ENCODE peak calls at places on chromosome 4, in five cellular contexts. Q, L, P, H and W are unnamed samples.

GRCh38 chr4:54229631-54230478 is 762 bp downstream of the PDGFRA start:
- DNase-seq in Q (peak), L (no peak), P (peak), H (no peak), W (no peak)

GRCh38 chr4:106615961-106616360 is 247.4 kb upstream of the GIMD1 start:
- DNase-seq in Q (peak), L (no peak), P (no peak), H (no peak), W (no peak)

GRCh38 chr4:7960790-7961655 is 21.4 kb upstream of the AFAP1 start:
- DNase-seq in Q (peak), L (peak), P (no peak), H (peak), W (peak)

GRCh38 chr4:104795264-104795934 is 300.7 kb upstream of the CXXC4 start:
- DNase-seq in Q (no peak), L (peak), P (no peak), H (no peak), W (no peak)

GRCh38 chr4:5220028-5220427 is 168.7 kb downstream of the STK32B start:
- DNase-seq in Q (peak), L (peak), P (peak), H (peak), W (no peak)

GRCh38 chr4:105196523-105197145 is 50.0 kb downstream of the TET2 start:
- DNase-seq in Q (peak), L (peak), P (peak), H (no peak), W (no peak)

GRCh38 chr4:120266602-120267001 is 200.0 kb upstream of the MAD2L1 start:
- DNase-seq in Q (no peak), L (no peak), P (no peak), H (no peak), W (no peak)

GRCh38 chr4:166144607-166145006 is 271.6 kb downstream of the TLL1 start:
- DNase-seq in Q (no peak), L (no peak), P (no peak), H (no peak), W (no peak)

GRCh38 chr4:128228021-128228571 is 59.5 kb downstream of the PGRMC2 start:
- DNase-seq in Q (no peak), L (no peak), P (no peak), H (peak), W (peak)

GRCh38 chr4:3341760-3342159 is 48.9 kb downstream of the RGS12 start:
- DNase-seq in Q (no peak), L (no peak), P (no peak), H (no peak), W (no peak)

GRCh38 chr4:121358473-121358872 is 22.3 kb downstream of the QRFPR start:
- DNase-seq in Q (peak), L (no peak), P (no peak), H (no peak), W (no peak)

GRCh38 chr4:148795156-148795864 is 353.1 kb upstream of the NR3C2 start:
- DNase-seq in Q (peak), L (no peak), P (peak), H (peak), W (no peak)

GRCh38 chr4:184958127-184958806 is 60.0 kb upstream of the HELT start:
- DNase-seq in Q (no peak), L (no peak), P (no peak), H (no peak), W (no peak)

GRCh38 chr4:158850800-158851644 is 82.2 kb downstream of the FNIP2 start:
- DNase-seq in Q (peak), L (peak), P (no peak), H (no peak), W (peak)

GRCh38 chr4:163591614-163592020 is 97.1 kb downstream of the TMA16 start:
- DNase-seq in Q (no peak), L (no peak), P (no peak), H (no peak), W (no peak)

GRCh38 chr4:174217273-174218126 is 66.0 kb downstream of the FBXO8 start:
- DNase-seq in Q (peak), L (peak), P (peak), H (peak), W (no peak)

GRCh38 chr4:189092596-189092995 is 848.1 kb upstream of the FRG1 start:
- DNase-seq in Q (peak), L (peak), P (peak), H (no peak), W (no peak)

GRCh38 chr4:104283303-104283702 is 211.4 kb downstream of the CXXC4 start:
- DNase-seq in Q (no peak), L (no peak), P (no peak), H (no peak), W (no peak)

GRCh38 chr4:176107695-176108094 is 42.1 kb downstream of the WDR17 start:
- DNase-seq in Q (no peak), L (no peak), P (no peak), H (no peak), W (no peak)

GRCh38 chr4:166600264-166600663 is 634.0 kb downstream of the SPOCK3 start:
- DNase-seq in Q (no peak), L (no peak), P (no peak), H (no peak), W (no peak)

GRCh38 chr4:124918559-124919122 is 206.1 kb upstream of the ANKRD50 start:
- DNase-seq in Q (no peak), L (no peak), P (no peak), H (no peak), W (no peak)

GRCh38 chr4:100525689-100526088 is 7.9 kb upstream of the EMCN start:
- DNase-seq in Q (no peak), L (no peak), P (no peak), H (no peak), W (no peak)

GRCh38 chr4:176475091-176475490 is 155.3 kb downstream of the SPCS3 start:
- DNase-seq in Q (no peak), L (no peak), P (no peak), H (no peak), W (no peak)

GRCh38 chr4:78558421-78558820 is 6.9 kb downstream of the ANXA3 start:
- DNase-seq in Q (no peak), L (no peak), P (no peak), H (no peak), W (no peak)

GRCh38 chr4:80179637-80180161 is 17.6 kb upstream of the PRDM8 start:
- DNase-seq in Q (no peak), L (no peak), P (peak), H (no peak), W (no peak)

GRCh38 chr4:80183196-80184052 is 13.9 kb upstream of the PRDM8 start:
- DNase-seq in Q (no peak), L (no peak), P (peak), H (no peak), W (no peak)

GRCh38 chr4:80184053-80184790 is 13.1 kb upstream of the PRDM8 start:
- DNase-seq in Q (peak), L (peak), P (peak), H (peak), W (peak)

GRCh38 chr4:80180743-80181142 is 16.6 kb upstream of the PRDM8 start:
- DNase-seq in Q (no peak), L (no peak), P (no peak), H (no peak), W (no peak)

GRCh38 chr4:80182237-80182866 is 15.0 kb upstream of the PRDM8 start:
- DNase-seq in Q (no peak), L (peak), P (peak), H (no peak), W (no peak)
- H3K4me3 ChIP-seq in Q (no peak), L (no peak), P (no peak), H (no peak), W (no peak)

DNA sequence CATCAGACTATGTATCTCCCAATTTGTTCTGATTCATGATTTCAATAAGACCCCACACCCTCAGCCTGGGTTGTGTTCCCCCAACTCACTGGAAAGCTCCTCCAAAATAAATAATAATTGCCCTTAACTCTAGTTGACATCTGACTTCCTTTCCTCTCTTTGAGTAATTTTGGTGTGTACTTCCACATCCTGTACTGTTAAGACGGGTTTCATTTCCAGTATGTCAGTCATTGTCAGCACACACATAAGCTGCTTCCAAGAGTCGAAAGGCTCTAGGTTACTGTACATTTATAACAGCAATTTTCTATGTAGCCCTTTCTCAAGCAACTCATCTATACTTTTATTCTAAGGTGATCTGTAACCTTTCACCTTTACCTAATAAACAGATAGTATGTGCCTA is 52.1 kb upstream of the C1QTNF7 start:
- DNase-seq in Q (peak), L (peak), P (no peak), H (no peak), W (no peak)
- H3K4me3 ChIP-seq in Q (peak), L (no peak), P (no peak), H (no peak), W (no peak)

GRCh38 chr4:1169171-1169671 is 3.2 kb downstream of the SPON2 start:
- DNase-seq in Q (no peak), L (no peak), P (no peak), H (no peak), W (no peak)

GRCh38 chr4:1169691-1170096 is 2.7 kb downstream of the SPON2 start:
- DNase-seq in Q (no peak), L (no peak), P (no peak), H (no peak), W (no peak)

GRCh38 chr4:1166509-1167243 is 5.7 kb downstream of the SPON2 start:
- DNase-seq in Q (peak), L (no peak), P (no peak), H (no peak), W (no peak)

GRCh38 chr4:1167244-1167949 is 5.0 kb downstream of the SPON2 start:
- DNase-seq in Q (peak), L (peak), P (peak), H (peak), W (peak)

GRCh38 chr4:1168291-1169031 is 3.9 kb downstream of the SPON2 start:
- DNase-seq in Q (no peak), L (no peak), P (no peak), H (no peak), W (no peak)
- H3K4me3 ChIP-seq in Q (peak), L (no peak), P (no peak), H (no peak), W (peak)

GRCh38 chr4:113293043-113293560 is 243.6 kb downstream of the ANK2 start:
- DNase-seq in Q (peak), L (no peak), P (peak), H (no peak), W (no peak)
- H3K4me3 ChIP-seq in Q (peak), L (no peak), P (no peak), H (no peak), W (no peak)

GRCh38 chr4:88280228-88280795 is 4.0 kb downstream of the PPM1K start:
- DNase-seq in Q (no peak), L (no peak), P (no peak), H (no peak), W (no peak)
- H3K4me3 ChIP-seq in Q (no peak), L (no peak), P (no peak), H (no peak), W (no peak)